ENCODE peak calls at places on chromosomes 4 and X, in nine cellular contexts. M is breast epithelium, S is endothelial cell of umbilical vein, Z is SK-N-SH, E is HCT116, V is stomach, I is suprapubic skin, A is Panc1, B is prostate gland. K is an unnamed sample.

GRCh38 chr4:158835456-158836369 is 66.9 kb downstream of the FNIP2 start:
- DNase-seq in S (no peak), Z (no peak), B (no peak), A (no peak), M (no peak), I (no peak), E (no peak), V (no peak), K (no peak)

GRCh38 chr4:102675142-102675541 is 85.6 kb downstream of the MANBA start:
- DNase-seq in B (no peak), V (no peak), S (no peak), E (no peak), A (no peak), Z (no peak), I (no peak), M (no peak), K (no peak)

GRCh38 chr4:2934077-2934812 is 29.0 kb downstream of the NOP14 start:
- DNase-seq in S (peak; percentile 20), M (peak; percentile 75), V (peak; percentile 57), I (peak; percentile 90), A (no peak), E (no peak), Z (no peak), B (no peak), K (peak; percentile 69)

GRCh38 chr4:177461606-177462005 is 19.4 kb upstream of the AGA start:
- DNase-seq in Z (no peak), V (no peak), S (no peak), A (no peak), B (no peak), M (no peak), E (no peak), I (no peak), K (no peak)

GRCh38 chrX:22629105-22629725 is 356.5 kb downstream of the CBLL2 start:
- DNase-seq in M (no peak), I (no peak), V (no peak), B (no peak), S (peak; percentile 20), A (no peak), E (no peak), Z (no peak), K (no peak)

GRCh38 chr4:186685744-186686143 is 37.9 kb downstream of the FAT1 start:
- DNase-seq in S (no peak), A (peak; percentile 75), Z (no peak), B (no peak), V (no peak), I (no peak), M (no peak), E (peak; percentile 35), K (no peak)

GRCh38 chrX:149760965-149761364 is 12.9 kb upstream of the HSFX1 start:
- DNase-seq in A (no peak), M (no peak), S (no peak), V (no peak), B (no peak), I (no peak), Z (no peak), E (no peak), K (no peak)

GRCh38 chrX:57329008-57329407 is 42.5 kb downstream of the FAAH2 start:
- DNase-seq in I (no peak), E (no peak), V (no peak), S (peak; percentile 13), A (no peak), B (no peak), Z (no peak), M (no peak), K (no peak)

GRCh38 chr4:67545996-67546356 is 673 bp upstream of the CENPC start:
- DNase-seq in E (no peak), I (no peak), M (no peak), Z (peak; percentile 11), A (no peak), S (no peak), B (no peak), V (no peak), K (no peak)

GRCh38 chr4:173519130-173520101 is 10.6 kb downstream of the HAND2 start:
- DNase-seq in M (no peak), Z (peak; percentile 75), S (no peak), V (no peak), I (no peak), A (no peak), B (no peak), E (no peak), K (no peak)

GRCh38 chrX:15598031-15598430 is 2.7 kb downstream of the ACE2 start:
- DNase-seq in B (no peak), V (no peak), Z (no peak), S (no peak), A (no peak), E (no peak), I (no peak), M (no peak), K (no peak)

GRCh38 chrX:139121616-139122286 is 408.8 kb upstream of the F9 start:
- DNase-seq in E (no peak), B (no peak), A (no peak), M (no peak), V (no peak), I (no peak), S (no peak), Z (no peak), K (no peak)

GRCh38 chr4:74032064-74032463 is 6.4 kb downstream of the CXCL3 start:
- DNase-seq in S (peak; percentile 70), I (no peak), M (no peak), E (no peak), A (no peak), V (no peak), Z (no peak), B (no peak), K (no peak)

GRCh38 chrX:115902995-115903394 is 267.5 kb upstream of the AGTR2 start:
- DNase-seq in M (no peak), A (no peak), Z (no peak), S (no peak), V (no peak), I (no peak), B (no peak), E (no peak), K (no peak)
- TF ChIP-seq POLR2AphosphoS5 in M (no peak), A (no peak), Z (no peak), S (no peak), V (no peak), I (no peak), B (no peak), E (no peak), K (no peak)

GRCh38 chrX:140503714-140504351 is 1.0 kb downstream of the SOX3 start:
- DNase-seq in Z (peak; percentile 57), E (no peak), B (no peak), I (no peak), A (no peak), M (no peak), S (peak; percentile 8), V (no peak), K (no peak)

GRCh38 chrX:140503230-140503585 is 1.7 kb downstream of the SOX3 start:
- DNase-seq in M (no peak), S (no peak), Z (peak; percentile 10), I (no peak), E (no peak), B (no peak), A (no peak), V (no peak), K (no peak)

GRCh38 chrX:140501321-140501720 is 3.5 kb downstream of the SOX3 start:
- DNase-seq in E (no peak), V (no peak), I (no peak), Z (no peak), B (no peak), A (no peak), M (no peak), S (no peak), K (no peak)

GRCh38 chrX:140501940-140502468 is 2.9 kb downstream of the SOX3 start:
- DNase-seq in Z (no peak), V (no peak), B (no peak), I (no peak), E (no peak), M (no peak), A (no peak), S (no peak), K (no peak)

DNA sequence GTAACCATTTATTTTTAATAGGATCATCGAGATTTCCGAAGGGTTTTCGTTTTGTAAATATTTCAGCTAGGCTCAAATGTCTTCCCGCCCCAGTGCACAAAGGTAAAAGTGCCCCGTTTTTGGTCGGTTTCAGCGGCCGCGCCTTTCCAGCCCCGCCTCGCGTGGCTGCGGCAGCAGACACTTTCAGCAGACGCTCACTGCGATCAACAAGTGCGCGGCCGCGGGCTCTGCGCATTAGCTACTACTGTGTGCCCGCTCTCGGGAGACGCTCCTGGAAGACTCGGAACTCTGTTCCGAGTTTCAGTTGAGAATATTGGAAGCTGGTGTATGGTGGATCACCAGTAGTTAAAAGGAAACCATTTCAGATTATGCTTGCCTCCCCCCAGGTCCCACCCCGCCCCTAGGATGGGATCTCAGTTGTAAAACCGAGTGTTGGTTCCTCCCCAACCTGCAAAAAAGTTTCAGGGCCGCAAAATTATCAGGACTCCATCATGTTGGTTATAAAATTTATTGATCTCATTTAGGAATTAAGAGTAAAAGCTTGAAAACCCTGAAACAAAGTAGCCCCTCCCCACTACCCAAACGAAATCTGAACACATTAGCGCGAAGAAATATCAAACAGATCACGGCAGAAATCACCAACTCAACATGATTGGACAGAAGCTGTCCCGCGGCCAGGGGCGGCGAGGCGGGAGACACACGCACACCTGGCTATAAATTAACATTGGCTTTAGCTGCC is 2.2 kb downstream of the SOX3 start:
- DNase-seq in Z (peak; percentile 6), M (no peak), S (no peak), B (no peak), V (no peak), I (no peak), A (no peak), E (no peak), K (no peak)
- H3K9me3 ChIP-seq in Z (no peaks in the 10 kb centered on the region), M (no peaks in the 10 kb centered on the region), S (no peaks in the 10 kb centered on the region), B (no peaks in the 10 kb centered on the region), V (peaks cover 27% of the 10 kb centered on the region), I (no peaks in the 10 kb centered on the region), A (no peaks in the 10 kb centered on the region), E (no peaks in the 10 kb centered on the region), K (no peaks in the 10 kb centered on the region)

DNA sequence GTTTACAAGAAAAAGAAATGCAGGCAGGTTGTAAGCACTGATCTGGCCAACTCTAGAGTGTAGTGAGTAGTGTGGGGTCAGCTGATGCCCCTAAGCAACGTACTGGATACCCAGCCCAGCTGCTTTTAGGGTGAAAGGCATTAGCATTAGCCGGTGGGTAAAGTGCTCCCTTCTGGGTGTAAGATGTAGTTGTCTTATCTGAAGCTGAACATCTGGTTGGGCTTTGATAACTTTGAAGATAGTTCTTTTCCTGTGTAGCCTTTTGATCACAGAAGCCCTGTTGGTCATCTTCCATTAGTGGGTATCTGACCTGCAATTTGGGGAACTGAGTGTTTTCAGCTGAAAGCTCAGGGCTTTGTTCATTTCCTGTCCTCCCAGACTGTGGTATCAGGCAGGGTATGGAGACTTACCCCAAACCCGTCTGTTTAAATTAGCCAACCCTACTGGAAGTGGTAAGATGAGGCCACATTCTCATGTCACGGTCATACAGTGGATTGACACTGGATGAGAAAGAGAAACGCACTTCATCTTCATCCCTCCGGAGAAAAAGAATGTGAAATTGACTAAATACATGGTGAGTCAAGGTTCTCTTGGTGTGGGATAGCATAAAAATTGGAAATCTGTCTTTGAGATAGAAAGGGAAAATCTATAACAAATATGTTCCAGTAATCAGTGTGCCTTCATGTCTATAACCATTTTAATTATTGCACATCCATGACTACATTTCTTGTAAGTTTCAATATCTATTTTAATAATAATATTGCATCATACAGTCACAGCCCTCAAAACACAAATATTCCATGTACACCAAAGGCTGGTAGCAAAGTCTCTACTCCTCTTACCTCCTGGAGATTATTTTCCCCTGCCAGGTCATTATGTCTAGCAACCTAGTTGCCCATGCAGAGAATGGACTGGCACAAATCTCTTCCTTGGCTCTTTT is 8.7 kb downstream of the RHOH start:
- DNase-seq in I (no peak), E (no peak), S (no peak), B (no peak), A (no peak), Z (no peak), V (no peak), M (no peak), K (peak; percentile 38)
- TF ChIP-seq POLR2AphosphoS5 in I (no peak), E (no peak), S (no peak), B (no peak), A (no peak), Z (no peak), V (no peak), M (no peak), K (peak; percentile 22)

GRCh38 chr4:45079616-45080015 is 353.3 kb upstream of the GNPDA2 start:
- DNase-seq in I (no peak), Z (no peak), E (no peak), B (no peak), S (no peak), V (no peak), M (no peak), A (no peak), K (no peak)
- H3K9me3 ChIP-seq in I (peaks cover 7% of the 10 kb centered on the region), Z (peaks cover 1% of the 10 kb centered on the region), E (peaks cover 7% of the 10 kb centered on the region), B (no peaks in the 10 kb centered on the region), S (peaks cover 2% of the 10 kb centered on the region), V (no peaks in the 10 kb centered on the region), M (peaks cover 13% of the 10 kb centered on the region), A (no peaks in the 10 kb centered on the region), K (no peaks in the 10 kb centered on the region)